ENCODE peak calls at places on chromosomes 6 and 20, in eight cellular contexts. H is H1, N is body of pancreas, L is adrenal gland, J is heart left ventricle, Y is transverse colon, T is upper lobe of right lung, S is IMR-90. A is an unnamed sample.

GRCh38 chr6:136593748-136594490 is 43.7 kb upstream of the MAP7 start:
- DNase-seq in H (no peak), N (peak; percentile 68), L (peak; percentile 71), J (no peak), Y (peak; percentile 17), T (no peak), S (peak; percentile 100), A (no peak)

GRCh38 chr6:44254201-44254956 is 2.9 kb downstream of the SLC35B2 start:
- DNase-seq in H (no peak), N (no peak), L (no peak), J (no peak), Y (no peak), T (no peak), S (no peak), A (no peak)

GRCh38 chr6:30037182-30037788 is 23.8 kb upstream of the POLR1H start:
- DNase-seq in H (no peak), N (no peak), L (peak; percentile 24), J (no peak), Y (no peak), T (no peak), S (peak; percentile 17), A (no peak)

GRCh38 chr20:910840-911770 is 5.0 kb downstream of the ANGPT4 start:
- DNase-seq in H (no peak), N (peak; percentile 41), L (no peak), J (no peak), Y (no peak), T (no peak), S (peak; percentile 10), A (no peak)

GRCh38 chr6:46918830-46919229 is 2.9 kb downstream of the ADGRF5 start:
- DNase-seq in H (no peak), N (no peak), L (no peak), J (no peak), Y (no peak), T (no peak), S (no peak), A (no peak)

GRCh38 chr20:63124782-63125580 is 91.0 kb downstream of the YTHDF1 start:
- DNase-seq in H (no peak), N (no peak), L (no peak), J (no peak), Y (no peak), T (peak; percentile 57), S (no peak), A (no peak)

GRCh38 chr6:126312013-126312665 is 27.8 kb upstream of the CENPW start:
- DNase-seq in H (no peak), N (no peak), L (no peak), J (no peak), Y (no peak), T (no peak), S (no peak), A (no peak)

GRCh38 chr6:10404799-10405524 is 9.9 kb downstream of the TFAP2A start:
- DNase-seq in H (no peak), N (no peak), L (no peak), J (no peak), Y (no peak), T (peak; percentile 63), S (no peak), A (no peak)

GRCh38 chr6:90294989-90295853 is 1.4 kb downstream of the BACH2 start:
- DNase-seq in H (no peak), N (peak; percentile 49), L (peak; percentile 43), J (peak; percentile 55), Y (peak; percentile 32), T (peak; percentile 75), S (peak; percentile 43), A (peak; percentile 42)

GRCh38 chr6:37556884-37557644 is 57.4 kb upstream of the CCDC167 start:
- DNase-seq in H (no peak), N (no peak), L (no peak), J (no peak), Y (no peak), T (no peak), S (no peak), A (no peak)

GRCh38 chr6:89680150-89680549 is 41.6 kb upstream of the LYRM2 start:
- DNase-seq in H (no peak), N (no peak), L (no peak), J (no peak), Y (no peak), T (no peak), S (no peak), A (no peak)

DNA sequence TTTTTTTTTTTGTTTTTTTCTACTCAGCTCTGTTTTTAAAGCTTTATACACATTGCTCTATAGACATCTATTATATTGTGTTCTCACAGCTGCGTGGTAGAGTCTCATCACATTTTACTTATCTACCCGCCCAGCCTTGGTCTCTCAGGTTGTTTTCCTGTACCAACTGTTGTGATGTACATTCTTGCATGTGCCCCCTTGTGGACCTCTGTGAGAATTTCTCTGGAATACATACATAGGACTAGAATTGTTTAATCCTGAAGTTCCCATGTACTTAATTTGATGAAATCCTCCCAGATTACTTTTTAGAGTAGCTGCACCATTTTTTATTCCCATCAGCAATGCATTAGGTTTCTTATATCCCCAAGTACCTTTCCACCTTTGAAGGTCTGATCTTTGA is 40.4 kb upstream of the TINAG start:
- DNase-seq in H (no peak), N (peak; percentile 54), L (peak; percentile 29), J (no peak), Y (peak; percentile 19), T (no peak), S (peak; percentile 60), A (no peak)
- TF ChIP-seq CTCF in H (peak; percentile 46), N (peak; percentile 37), L (peak; percentile 30), J (no peak), Y (peak; percentile 38), T (peak; percentile 42), S (peak; percentile 54), A (peak; percentile 33)

GRCh38 chr6:169253341-169253740 is 305 bp downstream of the THBS2 start:
- DNase-seq in H (no peak), N (no peak), L (no peak), J (no peak), Y (no peak), T (peak; percentile 38), S (no peak), A (no peak)
- H3K4me3 ChIP-seq in H (peak overlapping the region; percentile 61), N (no peak overlapping the region), L (no peak overlapping the region), J (peak overlapping the region; percentile 32), Y (no peak overlapping the region), T (peak overlapping the region; percentile 37), S (peak overlapping the region; percentile 68), A (peak overlapping the region; percentile 32)

DNA sequence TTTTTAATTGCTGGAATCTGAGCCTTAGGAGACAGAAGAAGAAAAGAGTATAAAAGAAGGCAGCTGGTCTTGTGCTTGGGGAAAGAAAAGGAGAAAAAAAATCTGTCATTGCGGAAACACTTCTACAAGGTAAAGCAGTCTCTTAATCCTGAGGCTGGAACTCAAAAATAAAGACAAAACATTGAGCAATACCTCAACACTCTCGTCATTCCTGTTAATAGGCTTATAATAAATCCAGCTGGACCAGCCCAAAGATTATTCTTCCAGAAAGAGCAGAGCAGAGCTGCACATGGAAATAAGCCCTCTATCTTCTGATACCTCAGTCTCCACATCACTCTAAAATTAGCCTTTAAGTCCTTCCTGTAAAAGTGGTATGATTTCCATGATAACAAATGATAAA is 62.0 kb upstream of the HIVEP1 start:
- DNase-seq in H (no peak), N (no peak), L (no peak), J (no peak), Y (no peak), T (no peak), S (no peak), A (no peak)
- H3K27ac ChIP-seq in H (no peak overlapping the region), N (no peak overlapping the region), L (no peak overlapping the region), J (no peak overlapping the region), Y (no peak overlapping the region), T (no peak overlapping the region), S (no peak overlapping the region), A (no peak overlapping the region)

GRCh38 chr6:42200035-42200434 is 5.3 kb upstream of the GUCA1B start:
- DNase-seq in H (no peak), N (no peak), L (no peak), J (no peak), Y (no peak), T (no peak), S (peak; percentile 99), A (no peak)

GRCh38 chr6:42201382-42201781 is 6.6 kb upstream of the GUCA1B start:
- DNase-seq in H (no peak), N (no peak), L (no peak), J (no peak), Y (no peak), T (no peak), S (peak; percentile 30), A (no peak)

GRCh38 chr6:42195415-42195814 is 659 bp upstream of the GUCA1B start:
- DNase-seq in H (no peak), N (no peak), L (no peak), J (no peak), Y (no peak), T (no peak), S (no peak), A (no peak)

GRCh38 chr6:42199106-42199981 is 4.6 kb upstream of the GUCA1B start:
- DNase-seq in H (no peak), N (no peak), L (no peak), J (no peak), Y (no peak), T (no peak), S (peak; percentile 68), A (peak; percentile 16)

GRCh38 chr6:42197574-42198362 is 3.0 kb upstream of the GUCA1B start:
- DNase-seq in H (no peak), N (no peak), L (no peak), J (no peak), Y (no peak), T (no peak), S (peak; percentile 90), A (no peak)
- TF ChIP-seq CTCF in H (no peak), N (no peak), L (no peak), J (no peak), Y (no peak), T (no peak), S (peak; percentile 32), A (no peak)

DNA sequence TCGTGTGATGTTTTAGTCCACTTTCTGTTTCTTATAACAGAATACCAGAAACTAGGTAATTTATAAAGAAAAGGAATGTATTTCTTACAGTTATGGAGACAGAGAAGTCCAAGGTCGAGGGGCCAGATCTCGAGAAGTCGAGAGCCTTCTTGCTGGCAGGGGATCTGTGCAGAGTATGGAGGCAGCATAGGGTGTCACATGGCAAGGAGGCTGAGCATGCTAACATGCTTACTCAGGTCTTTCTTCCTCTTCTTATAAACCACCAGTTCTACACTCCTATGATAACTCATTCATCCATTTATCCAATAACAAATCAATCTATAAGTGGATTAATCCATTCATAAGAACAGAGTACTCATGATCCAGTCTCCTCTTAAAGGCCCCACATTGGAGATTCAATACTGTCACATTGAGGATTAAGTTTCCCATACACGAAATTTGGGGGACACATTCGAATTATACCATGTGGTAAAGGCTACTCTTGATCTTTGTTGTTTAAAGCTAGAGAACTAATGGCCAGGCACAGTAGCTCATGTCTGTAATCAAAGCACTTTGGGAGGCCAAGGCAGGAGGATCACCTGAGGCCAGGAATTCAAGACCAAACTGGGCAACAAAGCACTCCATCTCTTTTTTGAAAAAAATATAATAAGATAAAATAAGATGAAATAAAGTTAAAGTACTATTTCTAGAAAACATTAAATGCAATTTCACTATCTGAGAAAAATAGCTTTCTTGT is 2.1 kb downstream of the GOPC start:
- DNase-seq in H (no peak), N (no peak), L (peak; percentile 13), J (no peak), Y (no peak), T (no peak), S (peak; percentile 24), A (no peak)
- H3K4me3 ChIP-seq in H (peak overlapping the region; percentile 84), N (no peak overlapping the region), L (no peak overlapping the region), J (no peak overlapping the region), Y (no peak overlapping the region), T (peak overlapping the region; percentile 93), S (peak overlapping the region; percentile 17), A (no peak overlapping the region)

GRCh38 chr6:84526631-84527030 is 237.8 kb downstream of the TBX18 start:
- DNase-seq in H (no peak), N (no peak), L (no peak), J (no peak), Y (no peak), T (no peak), S (no peak), A (no peak)
- H3K27ac ChIP-seq in H (no peak overlapping the region), N (no peak overlapping the region), L (no peak overlapping the region), J (no peak overlapping the region), Y (no peak overlapping the region), T (no peak overlapping the region), S (no peak overlapping the region), A (no peak overlapping the region)